ENCODE peak calls at places on chromosomes 6 and 20, in nine cellular contexts. W is hepatocyte, U is mammary epithelial cell, X is IMR-90, M is GM23248, R is K562, G is H9, L is fibroblast of lung, V is neural progenitor cell. A is an unnamed sample.

GRCh38 chr6:12598919-12599318 is 117.6 kb upstream of the PHACTR1 start:
- DNase-seq in G (no peak), M (no peak), W (no peak), R (no peak), U (no peak), L (no peak), V (no peak), X (no peak), A (no peak)

GRCh38 chr20:62774762-62775161 is 21.5 kb upstream of the MRGBP start:
- DNase-seq in M (no peak), U (no peak), X (no peak), L (no peak), G (no peak), R (peak; percentile 73), V (no peak), W (no peak), A (no peak)

GRCh38 chr6:143410859-143411270 is 39.6 kb downstream of the ADAT2 start:
- DNase-seq in L (peak; percentile 95), R (no peak), W (peak; percentile 37), U (peak; percentile 88), X (peak; percentile 54), V (no peak), M (peak; percentile 67), G (no peak), A (no peak)

GRCh38 chr6:152948150-152948768 is 34.6 kb downstream of the FBXO5 start:
- DNase-seq in X (peak; percentile 52), W (peak; percentile 55), G (no peak), U (peak; percentile 26), L (peak; percentile 37), R (no peak), M (peak; percentile 68), V (peak; percentile 56), A (peak; percentile 53)

GRCh38 chr20:34546751-34547181 is 11.8 kb upstream of the MAP1LC3A start:
- DNase-seq in U (no peak), W (no peak), V (no peak), X (no peak), R (no peak), G (no peak), M (no peak), L (no peak), A (no peak)

GRCh38 chr6:69294862-69295261 is 501.9 kb downstream of the LMBRD1 start:
- DNase-seq in L (no peak), U (no peak), G (no peak), W (no peak), X (no peak), R (no peak), M (no peak), V (no peak), A (no peak)

GRCh38 chr6:44505751-44506150 is 118.2 kb downstream of the CDC5L start:
- DNase-seq in X (no peak), G (no peak), V (no peak), M (no peak), R (no peak), U (no peak), L (no peak), W (no peak), A (no peak)

GRCh38 chr6:84967389-84967788 is 203.0 kb upstream of the TBX18 start:
- DNase-seq in L (no peak), M (peak; percentile 70), W (peak; percentile 55), V (peak; percentile 81), G (peak; percentile 65), U (peak; percentile 27), X (peak; percentile 15), R (peak; percentile 33), A (peak; percentile 5)

GRCh38 chr20:1505361-1505760 is 14.1 kb upstream of the SIRPB2 start:
- DNase-seq in L (peak; percentile 12), U (peak; percentile 95), X (no peak), W (no peak), G (no peak), V (no peak), M (peak; percentile 91), R (no peak), A (no peak)

GRCh38 chr20:57384486-57384885 is 6.7 kb upstream of the RBM38 start:
- DNase-seq in V (no peak), L (no peak), U (no peak), X (no peak), W (no peak), G (no peak), R (no peak), M (no peak), A (no peak)

GRCh38 chr20:20894280-20894679 is 181.8 kb upstream of the RALGAPA2 start:
- DNase-seq in W (no peak), L (no peak), M (no peak), V (no peak), X (no peak), U (no peak), G (no peak), R (no peak), A (no peak)

GRCh38 chr20:22925613-22925983 is 109.5 kb upstream of the SSTR4 start:
- DNase-seq in X (no peak), V (no peak), L (no peak), U (no peak), G (no peak), W (no peak), R (no peak), M (peak; percentile 52), A (no peak)

GRCh38 chr6:7669742-7670141 is 56.2 kb upstream of the BMP6 start:
- DNase-seq in W (no peak), X (no peak), R (no peak), U (no peak), M (no peak), V (no peak), G (no peak), L (no peak), A (no peak)

GRCh38 chr6:134235937-134236751 is 81.8 kb downstream of the SGK1 start:
- DNase-seq in L (peak; percentile 85), V (no peak), M (peak; percentile 76), G (no peak), W (no peak), X (peak; percentile 90), R (no peak), U (peak; percentile 60), A (no peak)

GRCh38 chr6:34684919-34685318 is 11.6 kb downstream of the ILRUN start:
- DNase-seq in V (no peak), U (no peak), R (no peak), W (no peak), L (no peak), G (no peak), X (no peak), M (no peak), A (no peak)

GRCh38 chr6:34676140-34676539 is 20.4 kb downstream of the ILRUN start:
- DNase-seq in G (no peak), W (no peak), X (no peak), R (no peak), U (no peak), V (no peak), M (no peak), L (no peak), A (no peak)

GRCh38 chr6:34684364-34684763 is 12.2 kb downstream of the ILRUN start:
- DNase-seq in W (no peak), X (no peak), M (no peak), V (no peak), G (no peak), L (no peak), R (no peak), U (no peak), A (no peak)

GRCh38 chr6:34679552-34680255 is 16.9 kb downstream of the ILRUN start:
- DNase-seq in G (no peak), W (no peak), X (peak; percentile 49), U (no peak), V (no peak), R (no peak), L (peak; percentile 58), M (peak; percentile 12), A (no peak)

GRCh38 chr6:34680802-34681515 is 15.6 kb downstream of the ILRUN start:
- DNase-seq in L (peak; percentile 69), W (no peak), G (no peak), U (peak; percentile 67), R (peak; percentile 21), M (peak; percentile 47), V (no peak), X (peak; percentile 59), A (no peak)
- H3K4me2 ChIP-seq in L (peak overlapping the region; percentile 8), W (peak overlapping the region; percentile 35), G (no peak overlapping the region), U (peak overlapping the region; percentile 45), R (no peak overlapping the region), M (no peak overlapping the region), V (no peak overlapping the region), X (no peak overlapping the region), A (peak overlapping the region; percentile 91)

GRCh38 chr6:47509937-47510336 is 32.3 kb downstream of the CD2AP start:
- DNase-seq in R (no peak), V (no peak), G (no peak), W (no peak), L (no peak), U (no peak), M (no peak), X (no peak), A (no peak)
- H3K9me3 ChIP-seq in R (peaks cover 16% of the 10 kb centered on the region), V (no peaks in the 10 kb centered on the region), G (no peaks in the 10 kb centered on the region), W (peaks cover 16% of the 10 kb centered on the region), L (no peaks in the 10 kb centered on the region), U (peaks cover 7% of the 10 kb centered on the region), M (no peaks in the 10 kb centered on the region), X (no peaks in the 10 kb centered on the region), A (peaks cover 40% of the 10 kb centered on the region)

DNA sequence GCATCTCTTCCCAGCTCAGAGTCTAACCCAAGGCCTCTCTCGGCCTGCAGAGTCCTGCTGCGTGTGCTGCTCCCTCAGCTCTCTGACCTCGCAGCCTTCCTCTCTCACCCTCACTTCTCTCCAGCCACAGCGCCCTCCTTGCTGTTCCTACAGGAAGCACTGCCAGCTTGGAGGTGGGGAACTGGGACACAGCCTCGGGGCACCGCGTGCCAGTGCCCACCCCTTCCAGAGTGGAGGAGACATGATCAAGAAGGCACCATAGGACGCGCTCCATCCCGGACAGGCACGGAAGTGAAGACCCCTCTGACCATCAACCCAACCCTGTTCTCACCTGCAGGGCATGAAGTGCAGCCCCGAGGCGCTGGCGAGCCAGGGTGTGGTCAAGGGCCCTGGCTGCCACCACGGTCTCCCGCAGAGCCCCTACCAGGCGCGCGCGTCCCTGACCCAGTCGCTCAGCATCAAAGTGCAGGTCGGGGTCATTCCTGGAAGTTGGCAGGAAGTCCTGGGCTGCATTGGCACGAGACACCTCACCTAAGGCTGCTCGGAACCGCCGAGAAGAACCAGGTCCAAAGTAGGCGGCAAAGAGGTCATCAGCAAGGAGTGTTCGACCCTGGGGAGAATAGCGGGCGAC is 1.4 kb downstream of the VWA7 start:
- DNase-seq in W (peak; percentile 5), V (no peak), U (no peak), R (no peak), M (no peak), X (no peak), G (no peak), L (no peak), A (no peak)
- H3K4me2 ChIP-seq in W (peak overlapping the region; percentile 62), V (no peak overlapping the region), U (no peak overlapping the region), R (peak overlapping the region; percentile 56), M (no peak overlapping the region), X (no peak overlapping the region), G (no peak overlapping the region), L (no peak overlapping the region), A (no peak overlapping the region)

GRCh38 chr6:14382381-14383236 is 265.0 kb downstream of the CD83 start:
- DNase-seq in G (no peak), U (no peak), V (peak; percentile 51), X (no peak), L (no peak), R (no peak), W (no peak), M (no peak), A (peak; percentile 88)
- H3K9me3 ChIP-seq in G (peaks cover 2% of the 10 kb centered on the region), U (no peaks in the 10 kb centered on the region), V (no peaks in the 10 kb centered on the region), X (peaks cover 1% of the 10 kb centered on the region), L (no peaks in the 10 kb centered on the region), R (no peaks in the 10 kb centered on the region), W (no peaks in the 10 kb centered on the region), M (no peaks in the 10 kb centered on the region), A (no peaks in the 10 kb centered on the region)

GRCh38 chr6:107598091-107598490 is 108.2 kb downstream of the SOBP start:
- DNase-seq in W (no peak), M (no peak), R (no peak), V (no peak), G (no peak), U (no peak), X (no peak), L (no peak), A (no peak)
- H3K4me2 ChIP-seq in W (no peak overlapping the region), M (no peak overlapping the region), R (no peak overlapping the region), V (no peak overlapping the region), G (no peak overlapping the region), U (no peak overlapping the region), X (no peak overlapping the region), L (no peak overlapping the region), A (no peak overlapping the region)